ENCODE peak calls at places on chromosomes 4 and X, in six cellular contexts. V is breast epithelium; J is putamen; C is stromal cell of bone marrow; U is effector memory CD8-positive, alpha-beta T cell; X is fibroblast of pulmonary artery. M is an unnamed sample.

GRCh38 chr4:126851391-126851790 is 781.4 kb upstream of the INTU start:
- DNase-seq in V (no peak), J (no peak), C (peak; percentile 10), U (no peak), X (no peak), M (no peak)

GRCh38 chr4:168803727-168804126 is 206.3 kb downstream of the CBR4 start:
- DNase-seq in V (no peak), J (no peak), C (no peak), U (no peak), X (peak; percentile 64), M (no peak)

GRCh38 chrX:143437439-143437838 is 79.8 kb downstream of the SPANXN3 start:
- DNase-seq in V (no peak), J (no peak), C (no peak), U (no peak), X (peak; percentile 49), M (peak; percentile 8)

GRCh38 chrX:13077168-13077567 is 32.7 kb upstream of the FAM9C start:
- DNase-seq in V (no peak), J (no peak), C (no peak), U (no peak), X (no peak), M (no peak)

GRCh38 chr4:126144838-126145237 is 830.1 kb downstream of the FAT4 start:
- DNase-seq in V (no peak), J (no peak), C (no peak), U (no peak), X (no peak), M (no peak)

GRCh38 chr4:55183926-55184599 is 58.7 kb upstream of the KDR start:
- DNase-seq in V (no peak), J (no peak), C (peak; percentile 77), U (no peak), X (peak; percentile 97), M (peak; percentile 70)

GRCh38 chrX:23822397-23822796 is 39.4 kb downstream of the SAT1 start:
- DNase-seq in V (no peak), J (peak; percentile 59), C (peak; percentile 18), U (no peak), X (no peak), M (peak; percentile 76)

GRCh38 chr4:26372525-26373172 is 51.8 kb downstream of the RBPJ start:
- DNase-seq in V (no peak), J (no peak), C (peak; percentile 28), U (peak; percentile 60), X (peak; percentile 77), M (peak; percentile 68)

GRCh38 chr4:622071-622995 is 3.0 kb upstream of the PDE6B start:
- DNase-seq in V (peak; percentile 7), J (no peak), C (no peak), U (no peak), X (peak; percentile 7), M (no peak)

GRCh38 chr4:77073106-77073858 is 2.5 kb downstream of the CCNI start:
- DNase-seq in V (no peak), J (peak; percentile 15), C (no peak), U (no peak), X (peak; percentile 63), M (peak; percentile 11)

GRCh38 chr4:130197946-130198345 is 1102.0 kb downstream of the C4orf33 start:
- DNase-seq in V (no peak), J (no peak), C (no peak), U (no peak), X (no peak), M (no peak)

GRCh38 chr4:20254517-20255250 is 3.0 kb downstream of the SLIT2 start:
- DNase-seq in V (peak; percentile 49), J (peak; percentile 29), C (no peak), U (no peak), X (peak; percentile 61), M (peak; percentile 46)

GRCh38 chr4:54543088-54543795 is 114.5 kb upstream of the KIT start:
- DNase-seq in V (no peak), J (no peak), C (peak; percentile 73), U (no peak), X (peak; percentile 55), M (no peak)